ENCODE peak calls at places on chromosomes 2 and 18, in five cellular contexts. J is NT2/D1, P is HEK293T, O is H1, E is GM12878. Z is an unnamed sample.
A peak's percentile ranks its signal among the peaks of the same experiment; 100 is the strongest.

GRCh38 chr2:143792602-143793001 is 663.4 kb downstream of the ARHGAP15 start:
- DNase-seq in J (no peak), P (no peak), O (no peak), E (no peak), Z (no peak)

GRCh38 chr18:62325806-62326645 is 916 bp downstream of the TNFRSF11A start:
- DNase-seq in J (no peak), P (no peak), O (no peak), E (no peak), Z (no peak)

GRCh38 chr2:205692095-205692494 is 9.8 kb downstream of the NRP2 start:
- DNase-seq in J (no peak), P (no peak), O (peak; percentile 8), E (no peak), Z (no peak)

GRCh38 chr2:54666741-54667639 is 56.5 kb upstream of the EML6 start:
- DNase-seq in J (no peak), P (no peak), O (no peak), E (no peak), Z (peak; percentile 90)

GRCh38 chr2:46971914-46972313 is 56.3 kb upstream of the MCFD2 start:
- DNase-seq in J (no peak), P (no peak), O (no peak), E (no peak), Z (no peak)

GRCh38 chr2:196213252-196213651 is 41.9 kb upstream of the STK17B start:
- DNase-seq in J (no peak), P (no peak), O (no peak), E (no peak), Z (no peak)

GRCh38 chr2:26942543-26943295 is 27.7 kb upstream of the MAPRE3 start:
- DNase-seq in J (peak; percentile 59), P (peak; percentile 84), O (peak; percentile 91), E (no peak), Z (peak; percentile 53)

GRCh38 chr2:190413421-190413820 is 5.3 kb downstream of the MFSD6 start:
- DNase-seq in J (no peak), P (no peak), O (no peak), E (no peak), Z (no peak)

GRCh38 chr2:197575987-197576386 is 60.1 kb downstream of the MOB4 start:
- DNase-seq in J (no peak), P (no peak), O (no peak), E (no peak), Z (no peak)

GRCh38 chr2:20145497-20146193 is 79.3 kb downstream of the SDC1 start:
- DNase-seq in J (no peak), P (no peak), O (no peak), E (peak; percentile 68), Z (no peak)

GRCh38 chr2:126802316-126802715 is 96.4 kb upstream of the TEX51 start:
- DNase-seq in J (no peak), P (no peak), O (peak; percentile 43), E (no peak), Z (no peak)

GRCh38 chr2:112216158-112216557 is 38.7 kb downstream of the ZC3H8 start:
- DNase-seq in J (no peak), P (no peak), O (no peak), E (no peak), Z (peak; percentile 58)

GRCh38 chr2:207640661-207641060 is 15.5 kb upstream of the METTL21A start:
- DNase-seq in J (no peak), P (no peak), O (no peak), E (no peak), Z (no peak)

GRCh38 chr2:49973917-49974368 is 819.6 kb upstream of the FSHR start:
- DNase-seq in J (no peak), P (peak; percentile 50), O (peak; percentile 76), E (no peak), Z (no peak)

GRCh38 chr2:180033993-180034894 is 27.1 kb upstream of the CWC22 start:
- DNase-seq in J (peak; percentile 50), P (peak; percentile 71), O (no peak), E (no peak), Z (no peak)

GRCh38 chr2:134435936-134436335 is 182.1 kb downstream of the MGAT5 start:
- DNase-seq in J (no peak), P (no peak), O (no peak), E (no peak), Z (no peak)

GRCh38 chr2:42796427-42797248 is 4.3 kb upstream of the HAAO start:
- DNase-seq in J (no peak), P (no peak), O (no peak), E (peak; percentile 81), Z (no peak)

GRCh38 chr2:168136392-168136977 is 110.9 kb downstream of the STK39 start:
- DNase-seq in J (no peak), P (peak; percentile 27), O (no peak), E (no peak), Z (peak; percentile 53)
- TF ChIP-seq SUZ12 in J (no peak), P (no peak), O (no peak), E (no peak), Z (no peak)

DNA sequence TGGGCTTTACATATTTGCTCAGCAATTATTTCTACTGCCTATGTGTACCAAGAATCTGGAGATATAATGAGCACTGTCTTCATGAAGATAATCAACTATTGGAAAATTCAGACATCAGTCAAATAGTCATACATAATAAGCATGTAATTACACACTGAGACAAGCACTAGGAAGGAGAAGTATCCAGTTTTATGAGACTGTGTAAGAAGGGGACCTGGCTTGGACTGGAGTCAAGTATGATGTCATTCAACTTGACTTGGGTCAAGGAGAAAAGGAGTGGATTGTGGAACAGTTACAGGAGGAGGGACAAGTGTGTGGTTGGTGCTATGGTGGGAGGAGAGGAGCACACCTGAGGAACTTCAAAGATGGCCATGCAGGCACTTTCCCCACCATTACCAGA is 419.8 kb upstream of the TRIB2 start:
- DNase-seq in J (no peak), P (no peak), O (no peak), E (no peak), Z (no peak)
- TF ChIP-seq SUZ12 in J (no peak), P (no peak), O (no peak), E (no peak), Z (no peak)

GRCh38 chr2:227576110-227576509 is 22.6 kb upstream of the SCYGR2 start:
- DNase-seq in J (no peak), P (no peak), O (no peak), E (no peak), Z (no peak)
- TF ChIP-seq SUZ12 in J (no peak), P (no peak), O (no peak), E (no peak), Z (no peak)

GRCh38 chr2:100426384-100426720 is 8.9 kb upstream of the CHST10 start:
- DNase-seq in J (no peak), P (no peak), O (no peak), E (no peak), Z (no peak)
- TF ChIP-seq SUZ12 in J (no peak), P (no peak), O (no peak), E (no peak), Z (no peak)

DNA sequence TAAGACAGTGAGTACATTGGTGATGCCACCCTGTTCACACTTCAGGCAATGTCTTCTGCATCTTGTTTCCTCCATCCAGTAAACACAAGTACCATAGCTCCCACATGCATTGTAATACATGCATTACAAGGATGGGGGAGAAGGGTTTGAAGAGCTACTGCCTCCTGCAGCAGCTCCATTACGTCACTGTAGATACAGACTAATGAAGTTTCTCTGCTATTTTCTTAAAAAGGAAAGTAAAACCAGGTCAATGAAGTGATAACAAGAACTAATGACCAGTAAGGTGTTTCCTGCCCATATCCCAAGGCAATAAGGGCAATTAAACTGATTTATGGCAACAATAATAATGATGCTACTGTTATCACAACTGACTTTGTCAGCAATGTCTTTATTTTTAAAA is 18.2 kb upstream of the BBS5 start:
- DNase-seq in J (no peak), P (no peak), O (no peak), E (no peak), Z (no peak)
- TF ChIP-seq SUZ12 in J (no peak), P (no peak), O (no peak), E (no peak), Z (no peak)